ENCODE peak calls at places on chromosome 18, in ten cellular contexts. A, J, I, B, H, M, L, U, C and R are unnamed samples.
A peak's percentile ranks its signal among the peaks of the same experiment; 100 is the strongest.

GRCh38 chr18:38909972-38910371 is 1344.4 kb upstream of the CELF4 start:
- DNase-seq in A (no peak), J (no peak), I (no peak), B (no peak), H (no peak), M (no peak), L (no peak), U (peak; percentile 45), C (peak; percentile 9), R (no peak)

GRCh38 chr18:10444314-10445006 is 10.0 kb upstream of the APCDD1 start:
- DNase-seq in A (no peak), J (no peak), I (no peak), B (no peak), H (no peak), M (no peak), L (peak; percentile 70), U (no peak), C (peak; percentile 72), R (peak; percentile 11)

GRCh38 chr18:55243852-55244251 is 284.6 kb upstream of the CCDC68 start:
- DNase-seq in A (no peak), J (no peak), I (no peak), B (no peak), H (no peak), M (no peak), L (no peak), U (no peak), C (peak; percentile 90), R (no peak)

GRCh38 chr18:6255121-6255742 is 159.5 kb downstream of the L3MBTL4 start:
- DNase-seq in A (peak; percentile 77), J (no peak), I (no peak), B (no peak), H (no peak), M (no peak), L (no peak), U (no peak), C (no peak), R (no peak)

GRCh38 chr18:28019425-28020108 is 157.4 kb downstream of the CDH2 start:
- DNase-seq in A (no peak), J (no peak), I (no peak), B (no peak), H (no peak), M (no peak), L (no peak), U (peak; percentile 73), C (no peak), R (no peak)

GRCh38 chr18:62663731-62664336 is 51.5 kb upstream of the PHLPP1 start:
- DNase-seq in A (no peak), J (no peak), I (no peak), B (no peak), H (no peak), M (no peak), L (peak; percentile 75), U (peak; percentile 61), C (peak; percentile 19), R (peak; percentile 66)

GRCh38 chr18:69484699-69485396 is 84.2 kb downstream of the DOK6 start:
- DNase-seq in A (peak; percentile 3), J (no peak), I (no peak), B (no peak), H (no peak), M (no peak), L (no peak), U (no peak), C (peak; percentile 56), R (no peak)

GRCh38 chr18:69233465-69234054 is 167.1 kb upstream of the DOK6 start:
- DNase-seq in A (no peak), J (no peak), I (no peak), B (no peak), H (no peak), M (no peak), L (no peak), U (no peak), C (no peak), R (no peak)

GRCh38 chr18:67483237-67483636 is 33.3 kb downstream of the DSEL start:
- DNase-seq in A (no peak), J (no peak), I (peak; percentile 12), B (no peak), H (no peak), M (no peak), L (no peak), U (no peak), C (no peak), R (no peak)

GRCh38 chr18:27772081-27772480 is 404.8 kb downstream of the CDH2 start:
- DNase-seq in A (no peak), J (no peak), I (no peak), B (no peak), H (no peak), M (no peak), L (no peak), U (no peak), C (no peak), R (no peak)

GRCh38 chr18:22314001-22314400 is 103.7 kb downstream of the CTAGE1 start:
- DNase-seq in A (no peak), J (no peak), I (no peak), B (no peak), H (no peak), M (no peak), L (no peak), U (no peak), C (peak; percentile 80), R (no peak)
- H3K4me3 ChIP-seq in A (no peak overlapping the region), J (no peak overlapping the region), I (no peak overlapping the region), B (no peak overlapping the region), H (no peak overlapping the region), M (no peak overlapping the region), L (no peak overlapping the region), U (no peak overlapping the region), C (no peak overlapping the region), R (no peak overlapping the region)

DNA sequence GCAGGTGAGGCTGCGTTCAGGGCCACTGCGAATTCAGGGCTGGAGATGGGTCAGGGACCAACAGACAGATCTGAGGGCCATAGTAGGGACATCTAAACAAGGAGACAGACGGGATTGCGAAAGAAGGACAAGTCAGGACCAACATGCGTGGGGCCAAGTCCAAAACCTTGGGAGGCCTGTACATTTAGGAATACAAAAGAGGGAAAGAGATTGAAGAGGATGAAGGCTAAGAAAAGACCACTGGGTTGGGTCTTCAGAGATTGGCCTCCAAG is 70.1 kb downstream of the ACAA2 start:
- DNase-seq in A (no peak), J (no peak), I (no peak), B (peak; percentile 23), H (no peak), M (no peak), L (no peak), U (no peak), C (no peak), R (no peak)
- H3K27me3 ChIP-seq in A (no peaks in the 10 kb centered on the region), J (no peaks in the 10 kb centered on the region), I (no peaks in the 10 kb centered on the region), B (no peaks in the 10 kb centered on the region), H (no peaks in the 10 kb centered on the region), M (no peaks in the 10 kb centered on the region), L (no peaks in the 10 kb centered on the region), U (no peaks in the 10 kb centered on the region), C (peaks cover 3% of the 10 kb centered on the region), R (no peaks in the 10 kb centered on the region)

GRCh38 chr18:2510416-2510815 is 60.9 kb downstream of the METTL4 start:
- DNase-seq in A (no peak), J (no peak), I (no peak), B (no peak), H (no peak), M (no peak), L (no peak), U (no peak), C (no peak), R (no peak)
- H3K4me3 ChIP-seq in A (no peak overlapping the region), J (no peak overlapping the region), I (no peak overlapping the region), B (no peak overlapping the region), H (no peak overlapping the region), M (no peak overlapping the region), L (no peak overlapping the region), U (no peak overlapping the region), C (no peak overlapping the region), R (no peak overlapping the region)

GRCh38 chr18:79877163-79878091 is 74.0 kb downstream of the SLC66A2 start:
- DNase-seq in A (peak; percentile 23), J (peak; percentile 63), I (peak; percentile 54), B (no peak), H (no peak), M (no peak), L (no peak), U (no peak), C (no peak), R (no peak)
- H3K27me3 ChIP-seq in A (no peaks in the 10 kb centered on the region), J (no peaks in the 10 kb centered on the region), I (no peaks in the 10 kb centered on the region), B (no peaks in the 10 kb centered on the region), H (no peaks in the 10 kb centered on the region), M (no peaks in the 10 kb centered on the region), L (peaks cover 39% of the 10 kb centered on the region), U (peaks cover 3% of the 10 kb centered on the region), C (peaks cover 8% of the 10 kb centered on the region), R (no peaks in the 10 kb centered on the region)

GRCh38 chr18:7941533-7941932 is 374.4 kb downstream of the PTPRM start:
- DNase-seq in A (no peak), J (no peak), I (no peak), B (peak; percentile 67), H (peak; percentile 77), M (peak; percentile 89), L (no peak), U (peak; percentile 80), C (no peak), R (no peak)

GRCh38 chr18:7940976-7941375 is 373.9 kb downstream of the PTPRM start:
- DNase-seq in A (no peak), J (no peak), I (peak; percentile 55), B (no peak), H (no peak), M (no peak), L (no peak), U (no peak), C (no peak), R (no peak)

GRCh38 chr18:7945882-7946281 is 378.8 kb downstream of the PTPRM start:
- DNase-seq in A (no peak), J (no peak), I (no peak), B (no peak), H (no peak), M (no peak), L (peak; percentile 86), U (peak; percentile 84), C (peak; percentile 96), R (peak; percentile 86)

GRCh38 chr18:7950380-7951143 is 383.4 kb downstream of the PTPRM start:
- DNase-seq in A (no peak), J (no peak), I (no peak), B (no peak), H (peak; percentile 36), M (no peak), L (peak; percentile 88), U (peak; percentile 93), C (peak; percentile 54), R (no peak)

DNA sequence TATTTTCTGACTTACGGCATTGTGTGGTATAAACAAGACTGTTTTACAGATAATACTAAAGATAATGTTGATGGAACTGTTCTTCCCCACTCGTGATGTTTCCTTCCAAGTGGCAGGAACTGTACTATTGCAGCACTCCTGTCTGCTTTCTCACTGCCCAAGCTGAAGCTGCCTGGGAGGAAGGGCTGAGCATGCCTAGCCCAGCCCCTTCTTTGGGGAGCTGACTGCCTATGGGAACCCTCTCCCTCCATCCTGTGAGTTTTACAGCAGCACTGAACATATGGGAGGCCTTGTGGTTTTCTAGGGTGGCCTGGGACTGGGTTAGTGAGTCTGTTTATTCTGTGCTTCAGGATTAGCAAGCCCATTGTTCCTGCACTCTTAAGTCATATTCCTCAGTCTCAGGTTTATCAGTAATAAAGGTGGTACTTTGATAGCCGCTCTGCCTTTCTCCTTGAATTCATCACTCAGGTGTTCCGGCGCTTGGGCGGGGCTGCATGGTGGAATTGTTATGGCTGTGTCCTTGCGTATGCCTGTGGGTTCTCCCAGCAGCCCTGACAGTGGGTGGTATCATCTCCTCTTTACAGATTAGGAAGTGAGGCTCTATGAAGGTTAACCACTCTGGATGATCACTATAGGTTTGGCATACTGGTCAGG is 379.7 kb downstream of the PTPRM start:
- DNase-seq in A (peak; percentile 42), J (no peak), I (peak; percentile 23), B (peak; percentile 82), H (peak; percentile 44), M (peak; percentile 22), L (peak; percentile 65), U (peak; percentile 71), C (peak; percentile 94), R (peak; percentile 89)
- H3K4me3 ChIP-seq in A (peak overlapping the region; percentile 14), J (no peak overlapping the region), I (no peak overlapping the region), B (no peak overlapping the region), H (no peak overlapping the region), M (peak overlapping the region; percentile 16), L (peak overlapping the region; percentile 54), U (peak overlapping the region; percentile 31), C (peak overlapping the region; percentile 59), R (no peak overlapping the region)

GRCh38 chr18:11667578-11667977 is 21.5 kb upstream of the GNAL start:
- DNase-seq in A (no peak), J (no peak), I (no peak), B (no peak), H (no peak), M (no peak), L (no peak), U (no peak), C (no peak), R (no peak)
- H3K27me3 ChIP-seq in A (no peaks in the 10 kb centered on the region), J (no peaks in the 10 kb centered on the region), I (no peaks in the 10 kb centered on the region), B (no peaks in the 10 kb centered on the region), H (no peaks in the 10 kb centered on the region), M (no peaks in the 10 kb centered on the region), L (peaks cover 98% of the 10 kb centered on the region), U (no peaks in the 10 kb centered on the region), C (no peaks in the 10 kb centered on the region), R (peaks cover 55% of the 10 kb centered on the region)